ENCODE peak calls at places on chromosome 12, in nine cellular contexts. One of them, this sample, is unnamed.
A peak's percentile ranks its signal among the peaks of the same experiment; 100 is the strongest.

GRCh38 chr12:108338915-108339657 is at the start of gene CMKLR1:
- DNase-seq in EL: no peak
- DNase-seq in lower leg skin: peak; percentile 32
- DNase-seq in left ventricle myocardium superior: peak; percentile 82
- DNase-seq in iPS-NIHi11: peak; percentile 52
- DNase-seq in GM12865: no peak
- DNase-seq in stimulated activated CD4-positive, alpha-beta T cell treated with anti-CD3 and anti-CD28 coated beads, TNF-alpha, amount 100 ng/mL, for 4 hours: no peak
- DNase-seq in hippocampal formation: no peak
- DNase-seq in HFFc6: no peak
- DNase-seq in this sample: peak; percentile 83

GRCh38 chr12:52522346-52523011 is 2.3 kb upstream of the KRT5 start:
- DNase-seq in EL: peak; percentile 23
- DNase-seq in lower leg skin: peak; percentile 76
- DNase-seq in left ventricle myocardium superior: no peak
- DNase-seq in iPS-NIHi11: peak; percentile 49
- DNase-seq in GM12865: no peak
- DNase-seq in stimulated activated CD4-positive, alpha-beta T cell treated with anti-CD3 and anti-CD28 coated beads, TNF-alpha, amount 100 ng/mL, for 4 hours: no peak
- DNase-seq in hippocampal formation: no peak
- DNase-seq in HFFc6: peak; percentile 16
- DNase-seq in this sample: peak; percentile 54

GRCh38 chr12:98744692-98745091 is 99.6 kb downstream of the APAF1 start:
- DNase-seq in EL: no peak
- DNase-seq in lower leg skin: no peak
- DNase-seq in left ventricle myocardium superior: peak; percentile 39
- DNase-seq in iPS-NIHi11: no peak
- DNase-seq in GM12865: no peak
- DNase-seq in stimulated activated CD4-positive, alpha-beta T cell treated with anti-CD3 and anti-CD28 coated beads, TNF-alpha, amount 100 ng/mL, for 4 hours: no peak
- DNase-seq in hippocampal formation: no peak
- DNase-seq in HFFc6: no peak
- DNase-seq in this sample: no peak

GRCh38 chr12:32754101-32754500 is 1.6 kb downstream of the YARS2 start:
- DNase-seq in EL: no peak
- DNase-seq in lower leg skin: no peak
- DNase-seq in left ventricle myocardium superior: no peak
- DNase-seq in iPS-NIHi11: no peak
- DNase-seq in GM12865: no peak
- DNase-seq in stimulated activated CD4-positive, alpha-beta T cell treated with anti-CD3 and anti-CD28 coated beads, TNF-alpha, amount 100 ng/mL, for 4 hours: no peak
- DNase-seq in hippocampal formation: no peak
- DNase-seq in HFFc6: no peak
- DNase-seq in this sample: no peak

GRCh38 chr12:2794261-2794735 is 472 bp upstream of the FKBP4 start:
- DNase-seq in EL: no peak
- DNase-seq in lower leg skin: peak; percentile 53
- DNase-seq in left ventricle myocardium superior: peak; percentile 46
- DNase-seq in iPS-NIHi11: peak; percentile 82
- DNase-seq in GM12865: peak; percentile 18
- DNase-seq in stimulated activated CD4-positive, alpha-beta T cell treated with anti-CD3 and anti-CD28 coated beads, TNF-alpha, amount 100 ng/mL, for 4 hours: peak; percentile 5
- DNase-seq in hippocampal formation: peak; percentile 63
- DNase-seq in HFFc6: peak; percentile 14
- DNase-seq in this sample: no peak

GRCh38 chr12:114403044-114403689 is 2.8 kb downstream of the TBX5 start:
- DNase-seq in EL: peak; percentile 79
- DNase-seq in lower leg skin: no peak
- DNase-seq in left ventricle myocardium superior: peak; percentile 76
- DNase-seq in iPS-NIHi11: peak; percentile 77
- DNase-seq in GM12865: no peak
- DNase-seq in stimulated activated CD4-positive, alpha-beta T cell treated with anti-CD3 and anti-CD28 coated beads, TNF-alpha, amount 100 ng/mL, for 4 hours: no peak
- DNase-seq in hippocampal formation: no peak
- DNase-seq in HFFc6: peak; percentile 63
- DNase-seq in this sample: no peak

GRCh38 chr12:17333287-17333686 is 727.3 kb upstream of the LMO3 start:
- DNase-seq in EL: no peak
- DNase-seq in lower leg skin: no peak
- DNase-seq in left ventricle myocardium superior: no peak
- DNase-seq in iPS-NIHi11: no peak
- DNase-seq in GM12865: no peak
- DNase-seq in stimulated activated CD4-positive, alpha-beta T cell treated with anti-CD3 and anti-CD28 coated beads, TNF-alpha, amount 100 ng/mL, for 4 hours: no peak
- DNase-seq in hippocampal formation: no peak
- DNase-seq in HFFc6: no peak
- DNase-seq in this sample: no peak

GRCh38 chr12:3242199-3242863 is 165.2 kb downstream of the TSPAN9 start:
- DNase-seq in EL: no peak
- DNase-seq in lower leg skin: no peak
- DNase-seq in left ventricle myocardium superior: peak; percentile 88
- DNase-seq in iPS-NIHi11: no peak
- DNase-seq in GM12865: no peak
- DNase-seq in stimulated activated CD4-positive, alpha-beta T cell treated with anti-CD3 and anti-CD28 coated beads, TNF-alpha, amount 100 ng/mL, for 4 hours: no peak
- DNase-seq in hippocampal formation: no peak
- DNase-seq in HFFc6: no peak
- DNase-seq in this sample: no peak

GRCh38 chr12:124847113-124847512 is 16.6 kb downstream of the SCARB1 start:
- DNase-seq in EL: no peak
- DNase-seq in lower leg skin: no peak
- DNase-seq in left ventricle myocardium superior: peak; percentile 61
- DNase-seq in iPS-NIHi11: no peak
- DNase-seq in GM12865: no peak
- DNase-seq in stimulated activated CD4-positive, alpha-beta T cell treated with anti-CD3 and anti-CD28 coated beads, TNF-alpha, amount 100 ng/mL, for 4 hours: no peak
- DNase-seq in hippocampal formation: no peak
- DNase-seq in HFFc6: no peak
- DNase-seq in this sample: no peak

GRCh38 chr12:85322715-85323114 is 42.7 kb downstream of the ALX1 start:
- DNase-seq in EL: no peak
- DNase-seq in lower leg skin: no peak
- DNase-seq in left ventricle myocardium superior: no peak
- DNase-seq in iPS-NIHi11: no peak
- DNase-seq in GM12865: peak; percentile 3
- DNase-seq in stimulated activated CD4-positive, alpha-beta T cell treated with anti-CD3 and anti-CD28 coated beads, TNF-alpha, amount 100 ng/mL, for 4 hours: no peak
- DNase-seq in hippocampal formation: no peak
- DNase-seq in HFFc6: no peak
- DNase-seq in this sample: no peak

GRCh38 chr12:52342781-52343490 is 21.7 kb upstream of the KRT83 start:
- DNase-seq in EL: no peak
- DNase-seq in lower leg skin: no peak
- DNase-seq in left ventricle myocardium superior: no peak
- DNase-seq in iPS-NIHi11: no peak
- DNase-seq in GM12865: no peak
- DNase-seq in stimulated activated CD4-positive, alpha-beta T cell treated with anti-CD3 and anti-CD28 coated beads, TNF-alpha, amount 100 ng/mL, for 4 hours: no peak
- DNase-seq in hippocampal formation: no peak
- DNase-seq in HFFc6: no peak
- DNase-seq in this sample: no peak

GRCh38 chr12:50425859-50426258 is 25.2 kb downstream of the LARP4 start:
- DNase-seq in EL: no peak
- DNase-seq in lower leg skin: no peak
- DNase-seq in left ventricle myocardium superior: no peak
- DNase-seq in iPS-NIHi11: peak; percentile 72
- DNase-seq in GM12865: no peak
- DNase-seq in stimulated activated CD4-positive, alpha-beta T cell treated with anti-CD3 and anti-CD28 coated beads, TNF-alpha, amount 100 ng/mL, for 4 hours: no peak
- DNase-seq in hippocampal formation: no peak
- DNase-seq in HFFc6: no peak
- DNase-seq in this sample: no peak

GRCh38 chr12:31118347-31118830 is 44.7 kb downstream of the DDX11 start:
- DNase-seq in EL: no peak
- DNase-seq in lower leg skin: no peak
- DNase-seq in left ventricle myocardium superior: no peak
- DNase-seq in iPS-NIHi11: peak; percentile 52
- DNase-seq in GM12865: no peak
- DNase-seq in stimulated activated CD4-positive, alpha-beta T cell treated with anti-CD3 and anti-CD28 coated beads, TNF-alpha, amount 100 ng/mL, for 4 hours: no peak
- DNase-seq in hippocampal formation: no peak
- DNase-seq in HFFc6: no peak
- DNase-seq in this sample: no peak

GRCh38 chr12:111413442-111414086 is 7.8 kb downstream of the SH2B3 start:
- DNase-seq in EL: peak; percentile 87
- DNase-seq in lower leg skin: no peak
- DNase-seq in left ventricle myocardium superior: peak; percentile 79
- DNase-seq in iPS-NIHi11: no peak
- DNase-seq in GM12865: no peak
- DNase-seq in stimulated activated CD4-positive, alpha-beta T cell treated with anti-CD3 and anti-CD28 coated beads, TNF-alpha, amount 100 ng/mL, for 4 hours: no peak
- DNase-seq in hippocampal formation: no peak
- DNase-seq in HFFc6: peak; percentile 92
- DNase-seq in this sample: no peak

GRCh38 chr12:52413787-52414345 is 7.7 kb upstream of the KRT82 start:
- DNase-seq in EL: no peak
- DNase-seq in lower leg skin: no peak
- DNase-seq in left ventricle myocardium superior: no peak
- DNase-seq in iPS-NIHi11: peak; percentile 71
- DNase-seq in GM12865: no peak
- DNase-seq in stimulated activated CD4-positive, alpha-beta T cell treated with anti-CD3 and anti-CD28 coated beads, TNF-alpha, amount 100 ng/mL, for 4 hours: no peak
- DNase-seq in hippocampal formation: no peak
- DNase-seq in HFFc6: no peak
- DNase-seq in this sample: no peak

GRCh38 chr12:77032406-77032805 is 33.0 kb downstream of the E2F7 start:
- DNase-seq in EL: peak; percentile 57
- DNase-seq in lower leg skin: no peak
- DNase-seq in left ventricle myocardium superior: no peak
- DNase-seq in iPS-NIHi11: no peak
- DNase-seq in GM12865: no peak
- DNase-seq in stimulated activated CD4-positive, alpha-beta T cell treated with anti-CD3 and anti-CD28 coated beads, TNF-alpha, amount 100 ng/mL, for 4 hours: no peak
- DNase-seq in hippocampal formation: no peak
- DNase-seq in HFFc6: peak; percentile 72
- DNase-seq in this sample: no peak

GRCh38 chr12:122799635-122800243 is 25.4 kb downstream of the CCDC62 start:
- DNase-seq in EL: no peak
- DNase-seq in lower leg skin: no peak
- DNase-seq in left ventricle myocardium superior: no peak
- DNase-seq in iPS-NIHi11: no peak
- DNase-seq in GM12865: no peak
- DNase-seq in stimulated activated CD4-positive, alpha-beta T cell treated with anti-CD3 and anti-CD28 coated beads, TNF-alpha, amount 100 ng/mL, for 4 hours: no peak
- DNase-seq in hippocampal formation: no peak
- DNase-seq in HFFc6: no peak
- DNase-seq in this sample: no peak

GRCh38 chr12:116635487-116635886 is 76.3 kb downstream of the MAP1LC3B2 start:
- DNase-seq in EL: no peak
- DNase-seq in lower leg skin: no peak
- DNase-seq in left ventricle myocardium superior: no peak
- DNase-seq in iPS-NIHi11: no peak
- DNase-seq in GM12865: no peak
- DNase-seq in stimulated activated CD4-positive, alpha-beta T cell treated with anti-CD3 and anti-CD28 coated beads, TNF-alpha, amount 100 ng/mL, for 4 hours: no peak
- DNase-seq in hippocampal formation: no peak
- DNase-seq in HFFc6: no peak
- DNase-seq in this sample: no peak

GRCh38 chr12:112370868-112371510 is 11.2 kb downstream of the HECTD4 start:
- DNase-seq in EL: no peak
- DNase-seq in lower leg skin: no peak
- DNase-seq in left ventricle myocardium superior: no peak
- DNase-seq in iPS-NIHi11: no peak
- DNase-seq in GM12865: no peak
- DNase-seq in stimulated activated CD4-positive, alpha-beta T cell treated with anti-CD3 and anti-CD28 coated beads, TNF-alpha, amount 100 ng/mL, for 4 hours: no peak
- DNase-seq in hippocampal formation: no peak
- DNase-seq in HFFc6: no peak
- DNase-seq in this sample: no peak

GRCh38 chr12:64273527-64274403 is 51.7 kb upstream of the KICS2 start:
- DNase-seq in EL: peak; percentile 29
- DNase-seq in lower leg skin: no peak
- DNase-seq in left ventricle myocardium superior: no peak
- DNase-seq in iPS-NIHi11: peak; percentile 61
- DNase-seq in GM12865: peak; percentile 70
- DNase-seq in stimulated activated CD4-positive, alpha-beta T cell treated with anti-CD3 and anti-CD28 coated beads, TNF-alpha, amount 100 ng/mL, for 4 hours: no peak
- DNase-seq in hippocampal formation: no peak
- DNase-seq in HFFc6: peak; percentile 34
- DNase-seq in this sample: no peak

GRCh38 chr12:65824314-65824563 is at the start of gene HMGA2:
- DNase-seq in EL: no peak
- DNase-seq in lower leg skin: no peak
- DNase-seq in left ventricle myocardium superior: no peak
- DNase-seq in iPS-NIHi11: no peak
- DNase-seq in GM12865: peak; percentile 28
- DNase-seq in stimulated activated CD4-positive, alpha-beta T cell treated with anti-CD3 and anti-CD28 coated beads, TNF-alpha, amount 100 ng/mL, for 4 hours: no peak
- DNase-seq in hippocampal formation: no peak
- DNase-seq in HFFc6: no peak
- DNase-seq in this sample: peak; percentile 63

GRCh38 chr12:124993568-124994434 is at the start of gene BRI3BP:
- DNase-seq in EL: peak; percentile 59
- DNase-seq in lower leg skin: peak; percentile 28
- DNase-seq in left ventricle myocardium superior: peak; percentile 87
- DNase-seq in iPS-NIHi11: peak; percentile 65
- DNase-seq in GM12865: peak; percentile 79
- DNase-seq in stimulated activated CD4-positive, alpha-beta T cell treated with anti-CD3 and anti-CD28 coated beads, TNF-alpha, amount 100 ng/mL, for 4 hours: peak; percentile 62
- DNase-seq in hippocampal formation: peak; percentile 32
- DNase-seq in HFFc6: no peak
- DNase-seq in this sample: no peak

GRCh38 chr12:49945394-49946080 is 5.0 kb upstream of the AQP2 start:
- DNase-seq in EL: peak; percentile 85
- DNase-seq in lower leg skin: peak; percentile 63
- DNase-seq in left ventricle myocardium superior: peak; percentile 91
- DNase-seq in iPS-NIHi11: peak; percentile 92
- DNase-seq in GM12865: peak; percentile 81
- DNase-seq in stimulated activated CD4-positive, alpha-beta T cell treated with anti-CD3 and anti-CD28 coated beads, TNF-alpha, amount 100 ng/mL, for 4 hours: peak; percentile 77
- DNase-seq in hippocampal formation: peak; percentile 56
- DNase-seq in HFFc6: peak; percentile 68
- DNase-seq in this sample: peak; percentile 86

GRCh38 chr12:67276469-67276868 is 7.3 kb downstream of the CAND1 start:
- DNase-seq in EL: peak; percentile 52
- DNase-seq in lower leg skin: no peak
- DNase-seq in left ventricle myocardium superior: no peak
- DNase-seq in iPS-NIHi11: no peak
- DNase-seq in GM12865: no peak
- DNase-seq in stimulated activated CD4-positive, alpha-beta T cell treated with anti-CD3 and anti-CD28 coated beads, TNF-alpha, amount 100 ng/mL, for 4 hours: no peak
- DNase-seq in hippocampal formation: no peak
- DNase-seq in HFFc6: peak; percentile 45
- DNase-seq in this sample: no peak

GRCh38 chr12:75161495-75161894 is 48.1 kb downstream of the KCNC2 start:
- DNase-seq in EL: no peak
- DNase-seq in lower leg skin: no peak
- DNase-seq in left ventricle myocardium superior: no peak
- DNase-seq in iPS-NIHi11: no peak
- DNase-seq in GM12865: no peak
- DNase-seq in stimulated activated CD4-positive, alpha-beta T cell treated with anti-CD3 and anti-CD28 coated beads, TNF-alpha, amount 100 ng/mL, for 4 hours: no peak
- DNase-seq in hippocampal formation: no peak
- DNase-seq in HFFc6: no peak
- DNase-seq in this sample: no peak

GRCh38 chr12:125688223-125688622 is 623.0 kb downstream of the AACS start:
- DNase-seq in EL: no peak
- DNase-seq in lower leg skin: no peak
- DNase-seq in left ventricle myocardium superior: no peak
- DNase-seq in iPS-NIHi11: no peak
- DNase-seq in GM12865: no peak
- DNase-seq in stimulated activated CD4-positive, alpha-beta T cell treated with anti-CD3 and anti-CD28 coated beads, TNF-alpha, amount 100 ng/mL, for 4 hours: no peak
- DNase-seq in hippocampal formation: no peak
- DNase-seq in HFFc6: no peak
- DNase-seq in this sample: no peak

GRCh38 chr12:27561535-27562350 is 37.7 kb downstream of the PPFIBP1 start:
- DNase-seq in EL: no peak
- DNase-seq in lower leg skin: no peak
- DNase-seq in left ventricle myocardium superior: no peak
- DNase-seq in iPS-NIHi11: no peak
- DNase-seq in GM12865: no peak
- DNase-seq in stimulated activated CD4-positive, alpha-beta T cell treated with anti-CD3 and anti-CD28 coated beads, TNF-alpha, amount 100 ng/mL, for 4 hours: no peak
- DNase-seq in hippocampal formation: peak; percentile 50
- DNase-seq in HFFc6: no peak
- DNase-seq in this sample: no peak

GRCh38 chr12:104953323-104953722 is 4.8 kb downstream of the SLC41A2 start:
- DNase-seq in EL: no peak
- DNase-seq in lower leg skin: no peak
- DNase-seq in left ventricle myocardium superior: no peak
- DNase-seq in iPS-NIHi11: no peak
- DNase-seq in GM12865: no peak
- DNase-seq in stimulated activated CD4-positive, alpha-beta T cell treated with anti-CD3 and anti-CD28 coated beads, TNF-alpha, amount 100 ng/mL, for 4 hours: no peak
- DNase-seq in hippocampal formation: no peak
- DNase-seq in HFFc6: no peak
- DNase-seq in this sample: no peak

GRCh38 chr12:46457958-46458357 is 85.4 kb upstream of the SLC38A2 start:
- DNase-seq in EL: no peak
- DNase-seq in lower leg skin: no peak
- DNase-seq in left ventricle myocardium superior: no peak
- DNase-seq in iPS-NIHi11: no peak
- DNase-seq in GM12865: no peak
- DNase-seq in stimulated activated CD4-positive, alpha-beta T cell treated with anti-CD3 and anti-CD28 coated beads, TNF-alpha, amount 100 ng/mL, for 4 hours: no peak
- DNase-seq in hippocampal formation: no peak
- DNase-seq in HFFc6: no peak
- DNase-seq in this sample: no peak